ENCODE peak calls at places on chromosomes 6 and 20, in five cellular contexts. Y, D, B, G and U are unnamed samples.
A peak's percentile ranks its signal among the peaks of the same experiment; 100 is the strongest.

GRCh38 chr20:50691585-50692552 is 527 bp upstream of the RIPOR3 start:
- DNase-seq in Y (no peak), B (no peak), G (no peak), D (no peak), U (no peak)

GRCh38 chr6:35139924-35140524 is 1.1 kb downstream of the TCP11 start:
- DNase-seq in B (peak; percentile 68), G (peak; percentile 53), D (peak; percentile 62), Y (no peak), U (peak; percentile 70)

GRCh38 chr6:128064540-128064895 is 163.7 kb upstream of the THEMIS start:
- DNase-seq in Y (no peak), D (no peak), B (no peak), G (no peak), U (no peak)

GRCh38 chr6:108100003-108100402 is 25.5 kb upstream of the OSTM1 start:
- DNase-seq in Y (no peak), G (no peak), D (no peak), B (no peak), U (no peak)

GRCh38 chr6:139151425-139152087 is 16.7 kb downstream of the HECA start:
- DNase-seq in G (no peak), D (no peak), B (no peak), Y (no peak), U (no peak)

GRCh38 chr6:85678000-85678601 is 35.4 kb upstream of the SYNCRIP start:
- DNase-seq in Y (no peak), D (no peak), B (no peak), G (no peak), U (no peak)

GRCh38 chr6:9628819-9629218 is 786.1 kb downstream of the TFAP2A start:
- DNase-seq in G (no peak), D (no peak), Y (no peak), B (no peak), U (no peak)

GRCh38 chr6:25883536-25883935 is 9.5 kb upstream of the SLC17A3 start:
- DNase-seq in D (no peak), G (no peak), B (no peak), Y (no peak), U (no peak)

GRCh38 chr20:43583982-43584432 is 6.7 kb upstream of the IFT52 start:
- DNase-seq in D (no peak), G (peak; percentile 54), B (peak; percentile 0), Y (no peak), U (no peak)

GRCh38 chr6:3336859-3337515 is 78.2 kb downstream of the PSMG4 start:
- DNase-seq in Y (no peak), B (no peak), G (no peak), D (no peak), U (no peak)

GRCh38 chr20:24502184-24502583 is 32.8 kb downstream of the SYNDIG1 start:
- DNase-seq in B (no peak), G (no peak), Y (no peak), D (no peak), U (no peak)

GRCh38 chr20:46246527-46246926 is 61.8 kb downstream of the CDH22 start:
- DNase-seq in G (no peak), Y (no peak), B (no peak), D (peak; percentile 57), U (peak; percentile 85)

GRCh38 chr20:437787-438486 is 24.4 kb downstream of the TBC1D20 start:
- DNase-seq in B (no peak), G (no peak), D (no peak), Y (no peak), U (peak; percentile 58)

GRCh38 chr6:136016228-136017225 is 165.0 kb downstream of the PDE7B start:
- DNase-seq in D (peak; percentile 32), Y (no peak), G (no peak), B (no peak), U (no peak)

GRCh38 chr20:44456611-44457010 is 19.1 kb upstream of the TTPAL start:
- DNase-seq in Y (no peak), B (no peak), G (no peak), D (no peak), U (no peak)